ENCODE peak calls at places on chromosome 15, in five cellular contexts. K, E, G, O and F are unnamed samples.
A peak's percentile ranks its signal among the peaks of the same experiment; 100 is the strongest.

GRCh38 chr15:49238342-49238741 is 68.3 kb downstream of the GALK2 start:
- DNase-seq in K (no peak), E (no peak), G (no peak), O (no peak), F (no peak)

GRCh38 chr15:81161851-81162250 is 27.8 kb downstream of the CFAP161 start:
- DNase-seq in K (no peak), E (no peak), G (no peak), O (no peak), F (no peak)

GRCh38 chr15:99123706-99124451 is 19.0 kb downstream of the SYNM start:
- DNase-seq in K (peak; percentile 73), E (peak; percentile 70), G (no peak), O (peak; percentile 83), F (no peak)

GRCh38 chr15:75198560-75199346 is 2.9 kb upstream of the C15orf39 start:
- DNase-seq in K (no peak), E (no peak), G (no peak), O (peak; percentile 95), F (peak; percentile 73)

GRCh38 chr15:100341662-100342560 is at the start of gene ADAMTS17:
- DNase-seq in K (peak; percentile 96), E (peak; percentile 85), G (peak; percentile 87), O (peak; percentile 77), F (peak; percentile 17)

GRCh38 chr15:100001405-100001804 is 268.2 kb upstream of the LYSMD4 start:
- DNase-seq in K (no peak), E (no peak), G (no peak), O (no peak), F (no peak)

GRCh38 chr15:101024111-101024695 is 105.0 kb downstream of the LRRK1 start:
- DNase-seq in K (no peak), E (no peak), G (no peak), O (no peak), F (no peak)

GRCh38 chr15:98121514-98121913 is 161.0 kb downstream of the ARRDC4 start:
- DNase-seq in K (no peak), E (no peak), G (no peak), O (no peak), F (no peak)

GRCh38 chr15:72304596-72304995 is 15.4 kb downstream of the CELF6 start:
- DNase-seq in K (no peak), E (no peak), G (no peak), O (no peak), F (no peak)

GRCh38 chr15:67072951-67073350 is 7.5 kb downstream of the SMAD3 start:
- DNase-seq in K (no peak), E (no peak), G (no peak), O (no peak), F (no peak)

GRCh38 chr15:40105517-40106202 is 3.0 kb downstream of the BMF start:
- DNase-seq in K (no peak), E (no peak), G (no peak), O (no peak), F (no peak)

GRCh38 chr15:58313304-58313703 is 118.5 kb upstream of the LIPC start:
- DNase-seq in K (no peak), E (no peak), G (no peak), O (no peak), F (no peak)

GRCh38 chr15:80878242-80878866 is 99.2 kb downstream of the CEMIP start:
- DNase-seq in K (no peak), E (no peak), G (no peak), O (no peak), F (no peak)

GRCh38 chr15:84833447-84833846 is 16.3 kb downstream of the ALPK3 start:
- DNase-seq in K (no peak), E (no peak), G (no peak), O (no peak), F (no peak)

GRCh38 chr15:44035781-44036699 is 159.0 kb downstream of the FRMD5 start:
- DNase-seq in K (no peak), E (no peak), G (no peak), O (no peak), F (no peak)

GRCh38 chr15:25439456-25439836 is 622 bp upstream of the UBE3A start:
- DNase-seq in K (no peak), E (peak; percentile 2), G (no peak), O (peak; percentile 53), F (no peak)

GRCh38 chr15:79967331-79968182 is 3.4 kb downstream of the BCL2A1 start:
- DNase-seq in K (no peak), E (no peak), G (no peak), O (no peak), F (no peak)

GRCh38 chr15:71153823-71154524 is 38.7 kb downstream of the THSD4 start:
- DNase-seq in K (no peak), E (no peak), G (no peak), O (no peak), F (no peak)

GRCh38 chr15:99127773-99128172 is 22.9 kb downstream of the SYNM start:
- DNase-seq in K (no peak), E (no peak), G (no peak), O (no peak), F (no peak)

GRCh38 chr15:63553388-63553791 is 43.8 kb upstream of the FBXL22 start:
- DNase-seq in K (no peak), E (no peak), G (no peak), O (no peak), F (no peak)

GRCh38 chr15:36589971-36590370 is 10.5 kb downstream of the CDIN1 start:
- DNase-seq in K (peak; percentile 10), E (no peak), G (no peak), O (no peak), F (no peak)

GRCh38 chr15:99467861-99468460 is 97.8 kb upstream of the MEF2A start:
- DNase-seq in K (no peak), E (no peak), G (no peak), O (no peak), F (no peak)

GRCh38 chr15:68639926-68640600 is 61.3 kb downstream of the CORO2B start:
- DNase-seq in K (no peak), E (no peak), G (no peak), O (no peak), F (no peak)

GRCh38 chr15:40925495-40925862 is 3.7 kb upstream of the DLL4 start:
- DNase-seq in K (no peak), E (no peak), G (no peak), O (no peak), F (no peak)

GRCh38 chr15:40256642-40257235 is 17.9 kb downstream of the PAK6 start:
- DNase-seq in K (no peak), E (no peak), G (no peak), O (no peak), F (no peak)

GRCh38 chr15:87209891-87210649 is 1046.5 kb downstream of the NTRK3 start:
- DNase-seq in K (no peak), E (no peak), G (no peak), O (no peak), F (no peak)

GRCh38 chr15:81095690-81096365 is 38.2 kb upstream of the CFAP161 start:
- DNase-seq in K (no peak), E (no peak), G (no peak), O (no peak), F (no peak)

GRCh38 chr15:58498821-58499580 is 67.2 kb downstream of the LIPC start:
- DNase-seq in K (no peak), E (no peak), G (no peak), O (no peak), F (no peak)

GRCh38 chr15:90294159-90294558 is 28.7 kb downstream of the NGRN start:
- DNase-seq in K (no peak), E (no peak), G (no peak), O (no peak), F (no peak)

GRCh38 chr15:90294601-90295269 is 29.3 kb downstream of the NGRN start:
- DNase-seq in K (no peak), E (no peak), G (no peak), O (no peak), F (no peak)

GRCh38 chr15:90295270-90295648 is 29.8 kb downstream of the NGRN start:
- DNase-seq in K (no peak), E (no peak), G (no peak), O (no peak), F (no peak)

GRCh38 chr15:90287096-90287495 is 21.6 kb downstream of the NGRN start:
- DNase-seq in K (no peak), E (peak; percentile 42), G (no peak), O (no peak), F (no peak)

GRCh38 chr15:90291679-90292356 is 26.3 kb downstream of the NGRN start:
- DNase-seq in K (peak; percentile 66), E (no peak), G (no peak), O (peak; percentile 50), F (no peak)
- TF ChIP-seq SUZ12 in K (no peak), E (no peak), G (no peak), O (no peak), F (no peak)

DNA sequence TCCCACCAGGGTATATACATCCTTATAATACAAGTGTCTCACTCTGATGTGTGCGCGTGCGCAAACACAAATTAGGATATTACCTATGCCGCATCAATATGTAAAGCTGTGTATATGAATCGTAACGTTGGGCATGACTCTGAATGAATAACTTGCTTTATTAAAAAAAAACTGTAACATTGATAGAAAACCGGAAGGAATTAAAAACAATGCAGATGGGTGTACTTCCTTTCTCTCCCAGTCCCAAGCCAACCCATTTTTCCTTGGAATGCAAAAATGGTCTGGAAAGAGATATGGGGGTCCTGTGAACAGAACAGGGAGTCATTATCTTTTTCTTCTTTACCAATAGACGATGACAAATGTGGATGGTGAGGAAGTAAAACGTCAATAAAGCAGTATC is 1.7 kb downstream of the C2CD4B start:
- DNase-seq in K (no peak), E (no peak), G (no peak), O (no peak), F (no peak)
- TF ChIP-seq SUZ12 in K (no peak), E (no peak), G (peak; percentile 6), O (no peak), F (no peak)

GRCh38 chr15:64636101-64636500 is 139.3 kb downstream of the RBPMS2 start:
- DNase-seq in K (no peak), E (no peak), G (no peak), O (no peak), F (no peak)

GRCh38 chr15:64634020-64634419 is 141.4 kb downstream of the RBPMS2 start:
- DNase-seq in K (no peak), E (no peak), G (no peak), O (peak; percentile 27), F (peak; percentile 96)

GRCh38 chr15:64634576-64635485 is 140.6 kb downstream of the RBPMS2 start:
- DNase-seq in K (peak; percentile 14), E (peak; percentile 85), G (peak; percentile 38), O (peak; percentile 72), F (peak; percentile 91)

GRCh38 chr15:64635486-64635815 is 139.9 kb downstream of the RBPMS2 start:
- DNase-seq in K (no peak), E (no peak), G (no peak), O (peak; percentile 42), F (peak; percentile 73)

DNA sequence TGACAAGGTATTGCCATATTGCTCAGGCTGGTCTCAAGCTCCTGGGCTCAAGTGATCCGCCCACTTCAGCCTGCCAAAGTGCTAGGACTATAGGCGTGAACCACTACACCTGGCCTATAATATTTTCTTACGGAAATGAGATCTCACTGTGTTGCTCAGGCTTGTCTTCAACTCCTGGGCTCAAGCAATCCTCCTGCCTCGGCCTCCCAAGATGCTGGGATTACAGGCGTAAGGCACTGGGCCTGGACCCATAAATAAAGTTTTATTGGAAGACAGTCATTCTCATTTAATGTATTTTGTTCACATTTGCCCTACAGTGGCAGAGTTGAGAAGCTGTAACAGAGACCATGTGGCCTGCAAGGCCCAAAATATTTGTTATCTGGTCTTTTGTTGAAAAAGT is 142.1 kb downstream of the RBPMS2 start:
- DNase-seq in K (no peak), E (no peak), G (no peak), O (no peak), F (no peak)
- TF ChIP-seq SUZ12 in K (no peak), E (no peak), G (no peak), O (no peak), F (no peak)

GRCh38 chr15:77798151-77798550 is 165.4 kb upstream of the LINGO1 start:
- DNase-seq in K (no peak), E (no peak), G (no peak), O (no peak), F (no peak)
- TF ChIP-seq SUZ12 in K (no peak), E (no peak), G (no peak), O (no peak), F (no peak)